ENCODE peak calls at places on chromosomes 16 and 17, in four cellular contexts. One of them, this sample, is unnamed.
A peak's percentile ranks its signal among the peaks of the same experiment; 100 is the strongest.

GRCh38 chr16:86573215-86573614 is 5.1 kb upstream of the FOXL1 start:
- DNase-seq in psoas muscle: no peak
- DNase-seq in HCT116: no peak
- DNase-seq in astrocyte of the cerebellum: no peak
- DNase-seq in this sample: no peak

GRCh38 chr16:84614914-84615813 is 2.7 kb downstream of the COTL1 start:
- DNase-seq in HCT116: no peak
- DNase-seq in astrocyte of the cerebellum: no peak
- DNase-seq in psoas muscle: no peak
- DNase-seq in this sample: no peak

GRCh38 chr16:30429418-30429677 is 482 bp downstream of the DCTPP1 start:
- DNase-seq in astrocyte of the cerebellum: no peak
- DNase-seq in HCT116: no peak
- DNase-seq in psoas muscle: no peak
- DNase-seq in this sample: no peak

GRCh38 chr16:89446136-89446974 is 44.0 kb downstream of the ANKRD11 start:
- DNase-seq in psoas muscle: no peak
- DNase-seq in HCT116: no peak
- DNase-seq in astrocyte of the cerebellum: no peak
- DNase-seq in this sample: no peak

GRCh38 chr17:70021726-70022125 is 53.3 kb upstream of the KCNJ16 start:
- DNase-seq in astrocyte of the cerebellum: no peak
- DNase-seq in HCT116: no peak
- DNase-seq in psoas muscle: no peak
- DNase-seq in this sample: no peak

GRCh38 chr16:60686824-60687223 is 1349.4 kb downstream of the CDH8 start:
- DNase-seq in psoas muscle: no peak
- DNase-seq in HCT116: no peak
- DNase-seq in astrocyte of the cerebellum: no peak
- DNase-seq in this sample: no peak

GRCh38 chr16:765971-766819 is 5.7 kb downstream of the MSLN start:
- DNase-seq in psoas muscle: no peak
- DNase-seq in HCT116: no peak
- DNase-seq in astrocyte of the cerebellum: no peak
- DNase-seq in this sample: no peak

GRCh38 chr16:69448470-69449193 is 24.2 kb downstream of the CYB5B start:
- DNase-seq in HCT116: no peak
- DNase-seq in psoas muscle: no peak
- DNase-seq in astrocyte of the cerebellum: no peak
- DNase-seq in this sample: no peak

GRCh38 chr17:2094891-2095535 is 40.1 kb downstream of the HIC1 start:
- DNase-seq in astrocyte of the cerebellum: no peak
- DNase-seq in HCT116: no peak
- DNase-seq in psoas muscle: no peak
- DNase-seq in this sample: no peak

GRCh38 chr17:61335105-61335844 is 64.4 kb upstream of the TBX2 start:
- DNase-seq in psoas muscle: no peak
- DNase-seq in astrocyte of the cerebellum: no peak
- DNase-seq in HCT116: no peak
- DNase-seq in this sample: no peak

DNA sequence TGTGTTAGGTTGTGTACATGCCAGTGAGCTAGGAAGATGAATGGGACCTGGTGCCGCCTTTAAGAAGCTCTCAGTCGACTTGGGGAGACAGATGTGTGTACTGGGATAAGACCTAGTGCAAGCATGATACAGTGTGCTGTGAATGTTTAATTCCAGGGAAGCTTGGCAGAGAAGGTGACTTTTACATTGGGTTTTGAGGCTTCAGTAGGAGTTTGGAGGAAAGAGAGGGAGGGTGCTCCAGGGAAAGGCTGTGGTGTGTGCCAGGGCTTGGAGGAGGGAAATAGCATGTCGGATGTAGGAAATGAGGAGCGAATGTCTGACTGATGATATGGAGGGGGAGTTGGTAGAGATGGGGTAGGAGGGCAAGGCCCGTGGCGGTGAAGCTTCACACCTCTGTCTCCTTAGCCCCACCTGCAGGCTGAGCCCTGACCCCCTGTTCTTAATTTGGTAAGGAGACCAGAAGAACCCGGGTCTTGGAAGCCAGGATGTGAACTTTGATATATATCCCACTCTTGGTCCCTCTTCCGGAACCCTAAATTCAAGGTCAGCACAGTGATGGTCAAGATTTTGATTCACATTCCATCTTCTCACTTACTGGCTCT is 76.6 kb downstream of the PLCG2 start:
- DNase-seq in psoas muscle: no peak
- DNase-seq in astrocyte of the cerebellum: no peak
- DNase-seq in HCT116: no peak
- DNase-seq in this sample: no peak
- TF ChIP-seq CTCF in psoas muscle: no peak
- TF ChIP-seq CTCF in astrocyte of the cerebellum: no peak
- TF ChIP-seq CTCF in HCT116: peak; percentile 10
- TF ChIP-seq CTCF in this sample: no peak

GRCh38 chr17:43598359-43599045 is 52.4 kb upstream of the ETV4 start:
- DNase-seq in HCT116: no peak
- DNase-seq in astrocyte of the cerebellum: no peak
- DNase-seq in psoas muscle: no peak
- DNase-seq in this sample: no peak

GRCh38 chr17:43591750-43592562 is 45.8 kb upstream of the ETV4 start:
- DNase-seq in astrocyte of the cerebellum: peak; percentile 63
- DNase-seq in HCT116: no peak
- DNase-seq in psoas muscle: peak; percentile 76
- DNase-seq in this sample: peak; percentile 81

GRCh38 chr17:43599046-43599395 is 52.9 kb upstream of the ETV4 start:
- DNase-seq in HCT116: no peak
- DNase-seq in psoas muscle: no peak
- DNase-seq in astrocyte of the cerebellum: no peak
- DNase-seq in this sample: no peak

GRCh38 chr17:43597624-43598358 is 51.7 kb upstream of the ETV4 start:
- DNase-seq in astrocyte of the cerebellum: no peak
- DNase-seq in psoas muscle: no peak
- DNase-seq in HCT116: no peak
- DNase-seq in this sample: no peak

DNA sequence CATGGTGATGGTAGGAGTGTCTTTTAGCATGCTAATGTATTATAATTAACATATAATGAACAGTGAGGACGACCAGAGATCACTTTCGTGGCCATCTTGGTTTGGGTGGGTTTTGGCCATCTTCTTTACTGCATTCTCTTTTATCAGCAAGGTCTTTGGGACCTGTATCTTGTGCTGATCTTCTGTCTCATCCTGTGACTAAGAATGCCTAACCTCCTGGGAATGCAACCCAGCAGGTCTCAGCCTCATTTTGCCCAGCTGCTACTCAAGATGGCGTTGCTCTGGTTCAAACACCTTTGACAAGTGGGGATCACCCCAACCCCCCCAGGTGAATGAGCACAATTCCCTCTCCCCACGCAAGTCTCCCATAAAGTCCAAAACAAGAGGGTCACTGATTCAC is 49.3 kb upstream of the ETV4 start:
- DNase-seq in psoas muscle: no peak
- DNase-seq in HCT116: no peak
- DNase-seq in astrocyte of the cerebellum: no peak
- DNase-seq in this sample: no peak
- TF ChIP-seq CTCF in psoas muscle: no peak
- TF ChIP-seq CTCF in HCT116: no peak
- TF ChIP-seq CTCF in astrocyte of the cerebellum: no peak
- TF ChIP-seq CTCF in this sample: no peak

DNA sequence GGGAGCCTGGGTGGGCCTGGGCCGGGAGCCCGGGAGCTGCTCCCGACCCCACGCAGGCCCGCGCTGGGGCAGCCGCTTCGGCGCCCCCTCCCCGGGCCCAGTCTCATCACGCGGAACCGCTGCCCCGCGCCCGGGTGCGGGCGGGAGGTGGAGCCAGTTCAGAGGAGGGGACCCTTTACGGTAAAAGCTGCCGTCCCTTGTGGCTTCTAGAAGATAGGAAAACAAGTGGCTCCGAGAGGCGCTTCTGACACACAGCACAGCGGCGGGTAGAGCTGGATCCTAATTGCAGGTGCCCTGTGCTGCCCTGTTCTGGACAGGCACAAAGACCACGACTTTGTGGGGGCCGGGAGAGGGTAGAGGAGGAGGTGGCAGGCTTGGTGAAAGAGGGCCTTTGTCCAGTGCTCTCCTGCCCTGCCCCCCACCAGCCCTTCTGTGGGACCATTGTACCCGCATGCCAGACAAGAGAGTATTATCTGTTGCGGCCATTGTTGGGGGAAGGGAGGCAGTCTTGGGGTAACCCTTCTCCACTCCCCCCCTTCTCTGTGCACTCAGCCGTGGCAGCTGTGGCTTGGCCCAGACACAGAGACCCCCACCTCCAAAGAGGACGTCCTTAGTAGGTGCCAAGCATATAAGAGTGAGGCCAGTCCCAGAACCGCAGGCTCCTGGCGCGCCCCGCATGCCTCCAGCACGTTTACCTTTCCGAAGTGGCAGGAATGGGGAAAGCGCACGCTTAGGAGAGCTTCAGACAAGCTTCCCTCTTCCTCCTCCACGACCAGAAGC is 736 bp downstream of the CNP start:
- DNase-seq in astrocyte of the cerebellum: no peak
- DNase-seq in HCT116: peak; percentile 4
- DNase-seq in psoas muscle: no peak
- DNase-seq in this sample: peak; percentile 43
- TF ChIP-seq CTCF in astrocyte of the cerebellum: no peak
- TF ChIP-seq CTCF in HCT116: no peak
- TF ChIP-seq CTCF in psoas muscle: no peak
- TF ChIP-seq CTCF in this sample: no peak

DNA sequence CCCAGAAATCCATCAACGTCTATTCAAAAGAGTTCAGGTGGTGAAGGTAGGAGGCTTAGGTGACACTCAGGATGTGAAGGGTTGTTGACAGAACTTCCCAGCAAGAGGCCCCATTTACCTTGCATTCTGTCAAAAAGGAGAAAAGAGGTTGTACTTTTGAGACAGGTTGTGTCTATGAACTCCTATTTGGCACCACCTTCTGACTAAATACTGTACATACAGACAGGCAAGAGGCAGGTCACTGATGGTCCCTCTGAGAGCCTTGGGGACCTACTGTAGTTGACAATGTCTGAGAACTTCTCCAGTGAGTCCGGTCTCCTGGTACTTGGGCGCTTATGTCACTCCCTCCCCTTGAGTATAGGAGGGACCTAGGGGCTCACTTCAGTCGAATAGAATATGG is 479.3 kb upstream of the ZFHX3 start:
- DNase-seq in psoas muscle: no peak
- DNase-seq in astrocyte of the cerebellum: no peak
- DNase-seq in HCT116: no peak
- DNase-seq in this sample: no peak
- TF ChIP-seq CTCF in psoas muscle: no peak
- TF ChIP-seq CTCF in astrocyte of the cerebellum: no peak
- TF ChIP-seq CTCF in HCT116: peak; percentile 21
- TF ChIP-seq CTCF in this sample: no peak

GRCh38 chr17:79806863-79807720 is 10.2 kb upstream of the CBX8 start:
- DNase-seq in HCT116: no peak
- DNase-seq in astrocyte of the cerebellum: no peak
- DNase-seq in psoas muscle: no peak
- DNase-seq in this sample: no peak

GRCh38 chr17:79810138-79811027 is 13.5 kb upstream of the CBX8 start:
- DNase-seq in astrocyte of the cerebellum: no peak
- DNase-seq in psoas muscle: peak; percentile 60
- DNase-seq in HCT116: peak; percentile 70
- DNase-seq in this sample: no peak

GRCh38 chr17:79811036-79811887 is 14.4 kb upstream of the CBX8 start:
- DNase-seq in astrocyte of the cerebellum: no peak
- DNase-seq in psoas muscle: no peak
- DNase-seq in HCT116: peak; percentile 50
- DNase-seq in this sample: no peak

GRCh38 chr17:79809530-79810137 is 12.8 kb upstream of the CBX8 start:
- DNase-seq in HCT116: no peak
- DNase-seq in astrocyte of the cerebellum: no peak
- DNase-seq in psoas muscle: no peak
- DNase-seq in this sample: no peak

GRCh38 chr17:79808763-79809529 is 12.1 kb upstream of the CBX8 start:
- DNase-seq in HCT116: peak; percentile 60
- DNase-seq in psoas muscle: no peak
- DNase-seq in astrocyte of the cerebellum: no peak
- DNase-seq in this sample: no peak
- TF ChIP-seq CTCF in HCT116: peak; percentile 67
- TF ChIP-seq CTCF in psoas muscle: no peak
- TF ChIP-seq CTCF in astrocyte of the cerebellum: peak; percentile 35
- TF ChIP-seq CTCF in this sample: no peak

GRCh38 chr17:82238562-82239201 is 9.8 kb downstream of the SLC16A3 start:
- DNase-seq in astrocyte of the cerebellum: no peak
- DNase-seq in psoas muscle: peak; percentile 68
- DNase-seq in HCT116: no peak
- DNase-seq in this sample: peak; percentile 78

GRCh38 chr17:82241183-82241925 is 12.5 kb downstream of the SLC16A3 start:
- DNase-seq in psoas muscle: peak; percentile 83
- DNase-seq in astrocyte of the cerebellum: no peak
- DNase-seq in HCT116: no peak
- DNase-seq in this sample: peak; percentile 57

GRCh38 chr17:82239401-82239925 is 10.6 kb downstream of the SLC16A3 start:
- DNase-seq in astrocyte of the cerebellum: no peak
- DNase-seq in psoas muscle: peak; percentile 15
- DNase-seq in HCT116: no peak
- DNase-seq in this sample: no peak

GRCh38 chr17:82240506-82241182 is 11.8 kb downstream of the SLC16A3 start:
- DNase-seq in HCT116: no peak
- DNase-seq in psoas muscle: peak; percentile 14
- DNase-seq in astrocyte of the cerebellum: no peak
- DNase-seq in this sample: no peak

GRCh38 chr17:82239926-82240505 is 11.2 kb downstream of the SLC16A3 start:
- DNase-seq in psoas muscle: peak; percentile 37
- DNase-seq in astrocyte of the cerebellum: no peak
- DNase-seq in HCT116: no peak
- DNase-seq in this sample: peak; percentile 51
- TF ChIP-seq CTCF in psoas muscle: no peak
- TF ChIP-seq CTCF in astrocyte of the cerebellum: no peak
- TF ChIP-seq CTCF in HCT116: no peak
- TF ChIP-seq CTCF in this sample: no peak

GRCh38 chr17:36602030-36602737 is 801 bp downstream of the MRM1 start:
- DNase-seq in HCT116: no peak
- DNase-seq in psoas muscle: peak; percentile 25
- DNase-seq in astrocyte of the cerebellum: no peak
- DNase-seq in this sample: no peak

GRCh38 chr17:36600477-36600876 is 906 bp upstream of the MRM1 start:
- DNase-seq in psoas muscle: no peak
- DNase-seq in HCT116: no peak
- DNase-seq in astrocyte of the cerebellum: no peak
- DNase-seq in this sample: no peak

GRCh38 chr17:36600936-36601302 is 464 bp upstream of the MRM1 start:
- DNase-seq in astrocyte of the cerebellum: no peak
- DNase-seq in HCT116: no peak
- DNase-seq in psoas muscle: no peak
- DNase-seq in this sample: no peak

GRCh38 chr17:36601303-36602029 is at the start of gene MRM1:
- DNase-seq in astrocyte of the cerebellum: peak; percentile 58
- DNase-seq in HCT116: peak; percentile 91
- DNase-seq in psoas muscle: peak; percentile 95
- DNase-seq in this sample: peak; percentile 93

GRCh38 chr17:36602924-36603384 is 1.6 kb downstream of the MRM1 start:
- DNase-seq in astrocyte of the cerebellum: peak; percentile 34
- DNase-seq in psoas muscle: peak; percentile 49
- DNase-seq in HCT116: peak; percentile 58
- DNase-seq in this sample: peak; percentile 50
- TF ChIP-seq CTCF in astrocyte of the cerebellum: peak; percentile 85
- TF ChIP-seq CTCF in psoas muscle: peak; percentile 79
- TF ChIP-seq CTCF in HCT116: peak; percentile 71
- TF ChIP-seq CTCF in this sample: peak; percentile 33

GRCh38 chr17:29141484-29141835 is 38.7 kb downstream of the MYO18A start:
- DNase-seq in psoas muscle: no peak
- DNase-seq in astrocyte of the cerebellum: no peak
- DNase-seq in HCT116: no peak
- DNase-seq in this sample: no peak
- TF ChIP-seq CTCF in psoas muscle: no peak
- TF ChIP-seq CTCF in astrocyte of the cerebellum: no peak
- TF ChIP-seq CTCF in HCT116: no peak
- TF ChIP-seq CTCF in this sample: no peak

This sample was measured in ovary.